ENCODE peak calls at places on chromosome 20, in nine cellular contexts. T is OCI-LY7; G is adrenal gland; L is CD8-positive, alpha-beta T cell; S is small intestine; M is H1; O is H9; V is stomach; N is thoracic aorta. E is an unnamed sample.

GRCh38 chr20:37343212-37343993 is 2.5 kb upstream of the SRC start:
- DNase-seq in L (no peak), M (no peak), N (no peak), V (peak; percentile 88), G (no peak), T (no peak), S (peak; percentile 97), O (no peak), E (peak; percentile 71)

GRCh38 chr20:62752181-62752670 is 43.6 kb downstream of the NTSR1 start:
- DNase-seq in G (no peak), T (no peak), N (no peak), M (no peak), O (no peak), S (no peak), V (no peak), L (no peak), E (no peak)

GRCh38 chr20:36259177-36259835 is 23.0 kb downstream of the AAR2 start:
- DNase-seq in V (no peak), L (no peak), G (no peak), S (no peak), M (no peak), O (peak; percentile 49), N (no peak), T (no peak), E (no peak)

GRCh38 chr20:51622004-51622874 is 79.7 kb upstream of the NFATC2 start:
- DNase-seq in L (no peak), T (no peak), G (no peak), S (no peak), M (no peak), V (no peak), O (no peak), N (no peak), E (no peak)

GRCh38 chr20:48959902-48960550 is 38.5 kb downstream of the ARFGEF2 start:
- DNase-seq in S (no peak), V (no peak), M (no peak), L (no peak), G (no peak), O (no peak), T (no peak), N (no peak), E (no peak)

GRCh38 chr20:13012886-13013285 is 4.1 kb downstream of the SPTLC3 start:
- DNase-seq in T (no peak), M (no peak), G (no peak), O (no peak), L (no peak), V (no peak), S (no peak), N (no peak), E (no peak)

GRCh38 chr20:17992224-17992637 is 23.4 kb downstream of the MGME1 start:
- DNase-seq in L (no peak), V (no peak), N (no peak), S (no peak), T (no peak), O (no peak), G (no peak), M (no peak), E (no peak)

GRCh38 chr20:57851025-57851682 is 141.3 kb upstream of the PMEPA1 start:
- DNase-seq in V (no peak), S (no peak), L (no peak), N (no peak), M (peak; percentile 31), T (no peak), G (no peak), O (peak; percentile 8), E (no peak)

GRCh38 chr20:37524859-37525708 is 2.6 kb downstream of the BLCAP start:
- DNase-seq in V (peak; percentile 23), O (no peak), M (no peak), L (peak; percentile 14), T (no peak), G (no peak), N (no peak), S (peak; percentile 67), E (no peak)

GRCh38 chr20:40579701-40580100 is 109.3 kb downstream of the MAFB start:
- DNase-seq in T (no peak), N (no peak), M (no peak), L (no peak), G (no peak), S (no peak), V (no peak), O (no peak), E (no peak)

GRCh38 chr20:40584128-40584819 is 104.8 kb downstream of the MAFB start:
- DNase-seq in L (no peak), N (no peak), S (peak; percentile 44), O (no peak), V (no peak), T (no peak), G (no peak), M (no peak), E (no peak)

GRCh38 chr20:40583195-40583594 is 105.8 kb downstream of the MAFB start:
- DNase-seq in S (no peak), L (no peak), N (no peak), T (no peak), M (no peak), V (no peak), O (no peak), G (no peak), E (no peak)

GRCh38 chr20:40582531-40582930 is 106.5 kb downstream of the MAFB start:
- DNase-seq in N (no peak), T (no peak), V (no peak), L (no peak), S (peak; percentile 89), G (no peak), O (no peak), M (no peak), E (no peak)

DNA sequence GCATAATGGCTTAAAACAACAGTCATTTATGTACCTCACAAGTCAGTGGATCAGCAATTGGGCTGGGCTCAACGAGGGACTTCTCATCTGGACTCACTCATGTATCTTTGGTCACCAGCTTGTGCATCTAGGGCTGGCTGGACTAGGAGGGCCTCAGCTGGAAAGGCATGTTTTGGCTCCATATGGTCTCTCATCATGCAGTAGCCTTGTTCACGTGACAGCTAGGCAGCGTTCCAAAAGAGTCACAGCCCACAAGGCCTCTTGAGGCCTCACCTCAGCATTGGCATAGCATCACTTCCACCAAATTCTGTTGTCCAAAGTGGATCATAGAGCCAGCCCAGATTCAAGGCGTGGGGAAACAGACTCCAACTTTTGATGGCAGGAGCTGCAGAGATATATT is 110.1 kb downstream of the MAFB start:
- DNase-seq in S (no peak), O (no peak), L (no peak), T (no peak), V (no peak), M (no peak), G (no peak), N (no peak), E (no peak)
- H3K4me1 ChIP-seq in S (peaks cover 3% of the 10 kb centered on the region), O (no peaks in the 10 kb centered on the region), L (no peaks in the 10 kb centered on the region), T (no peaks in the 10 kb centered on the region), V (no peaks in the 10 kb centered on the region), M (peaks cover 1% of the 10 kb centered on the region), G (peaks cover 5% of the 10 kb centered on the region), N (no peaks in the 10 kb centered on the region), E (peaks cover 3% of the 10 kb centered on the region)

GRCh38 chr20:31596831-31597482 is 8.1 kb upstream of the ID1 start:
- DNase-seq in M (no peak), G (no peak), V (no peak), N (no peak), O (no peak), T (no peak), L (no peak), S (no peak), E (no peak)
- H3K27ac ChIP-seq in M (peak overlapping the region; percentile 2), G (peak overlapping the region; percentile 80), V (peak overlapping the region; percentile 59), N (peak overlapping the region; percentile 82), O (no peak overlapping the region), T (no peak overlapping the region), L (no peak overlapping the region), S (peak overlapping the region; percentile 82), E (peak overlapping the region; percentile 84)

GRCh38 chr20:47330933-47331708 is 25.4 kb downstream of the ZMYND8 start:
- DNase-seq in V (no peak), O (no peak), N (no peak), T (no peak), M (no peak), G (peak; percentile 68), L (no peak), S (peak; percentile 92), E (no peak)

GRCh38 chr20:47335251-47336012 is 21.1 kb downstream of the ZMYND8 start:
- DNase-seq in O (no peak), G (no peak), N (no peak), T (no peak), L (no peak), S (no peak), V (no peak), M (no peak), E (no peak)

GRCh38 chr20:47330071-47330470 is 26.4 kb downstream of the ZMYND8 start:
- DNase-seq in V (no peak), T (no peak), S (no peak), G (no peak), M (no peak), N (no peak), O (no peak), L (no peak), E (no peak)

GRCh38 chr20:47334022-47334551 is 22.4 kb downstream of the ZMYND8 start:
- DNase-seq in N (no peak), O (no peak), S (peak; percentile 86), G (no peak), M (no peak), L (no peak), V (no peak), T (no peak), E (no peak)

DNA sequence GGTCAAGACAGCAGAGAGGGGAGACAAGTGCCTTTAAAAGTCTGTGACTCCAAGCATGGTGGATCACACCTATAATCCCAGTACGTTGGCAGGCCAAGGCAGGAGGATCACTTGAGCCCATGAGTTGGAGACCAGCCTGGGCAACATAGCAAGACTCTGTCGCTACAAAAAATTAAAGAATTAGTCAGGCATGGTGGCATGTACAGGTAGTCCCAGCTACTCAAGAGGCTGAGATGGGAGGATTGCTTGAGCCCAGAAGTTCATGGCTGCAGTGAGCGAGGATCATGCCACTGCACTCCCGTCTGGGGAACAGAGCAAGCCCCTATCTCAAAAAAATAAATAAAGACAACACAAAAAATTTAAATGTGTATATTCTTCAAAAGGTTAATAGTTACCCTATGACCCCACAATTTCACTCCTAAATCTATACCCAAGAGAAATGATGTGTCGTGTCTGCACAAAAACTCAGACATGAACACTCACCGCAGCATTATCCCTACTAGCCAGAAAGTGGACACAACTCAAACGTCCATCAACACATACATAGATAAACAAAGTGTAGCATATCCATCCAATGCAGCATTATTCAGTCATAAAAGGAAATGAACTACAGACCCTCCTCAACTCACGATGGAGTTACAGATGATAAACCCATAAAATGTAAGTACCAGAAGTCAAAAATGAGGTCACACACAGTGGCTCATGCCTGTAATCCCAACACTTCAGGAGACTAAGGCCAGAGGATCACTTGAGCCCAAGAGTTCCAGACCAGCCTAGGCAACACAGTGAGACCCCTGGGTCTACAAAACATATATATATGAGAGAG is 23.9 kb downstream of the ZMYND8 start:
- DNase-seq in V (no peak), L (no peak), T (no peak), G (no peak), S (no peak), N (no peak), O (no peak), M (no peak), E (no peak)
- H3K9me3 ChIP-seq in V (no peaks in the 10 kb centered on the region), L (no peaks in the 10 kb centered on the region), T (peaks cover 7% of the 10 kb centered on the region), G (no peaks in the 10 kb centered on the region), S (no peaks in the 10 kb centered on the region), N (no peaks in the 10 kb centered on the region), O (no peaks in the 10 kb centered on the region), M (no peaks in the 10 kb centered on the region), E (peaks cover 3% of the 10 kb centered on the region)

DNA sequence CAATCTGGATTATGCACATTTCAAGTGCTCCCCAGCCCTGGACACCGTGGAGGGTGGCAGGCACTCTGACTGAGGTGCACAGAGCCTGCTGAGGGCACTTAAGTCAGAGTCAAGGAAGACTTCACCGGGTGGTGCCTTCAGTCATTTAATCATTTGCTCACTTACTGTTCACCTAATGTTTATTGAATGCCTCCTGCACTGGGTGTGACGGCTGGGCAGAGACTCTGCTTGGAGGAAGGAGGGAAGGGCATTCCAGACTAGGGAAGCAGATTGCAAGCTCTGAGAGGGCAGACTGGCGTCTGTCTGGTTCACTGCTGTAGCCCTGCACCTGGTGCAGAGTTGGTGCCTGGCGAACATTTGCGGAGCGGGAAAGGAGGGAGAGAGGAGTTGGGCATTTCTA is 54.2 kb upstream of the FAM83D start:
- DNase-seq in O (no peak), N (no peak), S (peak; percentile 57), T (peak; percentile 36), M (no peak), L (no peak), V (no peak), G (no peak), E (no peak)
- H3K4me1 ChIP-seq in O (peaks cover 4% of the 10 kb centered on the region), N (no peaks in the 10 kb centered on the region), S (peaks cover 7% of the 10 kb centered on the region), T (peaks cover 91% of the 10 kb centered on the region), M (peaks cover 2% of the 10 kb centered on the region), L (peaks cover 62% of the 10 kb centered on the region), V (no peaks in the 10 kb centered on the region), G (no peaks in the 10 kb centered on the region), E (peaks cover 6% of the 10 kb centered on the region)